ENCODE peak calls at places on chromosomes 12 and 14, in six cellular contexts. G is RCC 7860; J is effector CD4-positive, alpha-beta T cell; M is fibroblast of pulmonary artery; I is breast epithelium; Q is activated naive CD8-positive, alpha-beta T cell treated with anti-CD3 and anti-CD28 coated beads for 36 hours. B is an unnamed sample.

GRCh38 chr12:102976609-102977280 is 19.3 kb downstream of the ASCL1 start:
- DNase-seq in Q (no peak), M (no peak), I (no peak), J (no peak), G (no peak), B (no peak)

GRCh38 chr12:84676787-84677186 is 235.8 kb downstream of the SLC6A15 start:
- DNase-seq in Q (no peak), M (no peak), J (no peak), I (no peak), G (no peak), B (no peak)

GRCh38 chr12:94649349-94650142 is 811 bp downstream of the TMCC3 start:
- DNase-seq in M (peak), J (no peak), I (peak), Q (peak), G (no peak), B (peak)

GRCh38 chr14:69008411-69008810 is 29.3 kb upstream of the ACTN1 start:
- DNase-seq in I (no peak), G (no peak), M (peak), Q (no peak), J (no peak), B (no peak)

GRCh38 chr14:60662987-60663386 is 13.7 kb upstream of the SIX1 start:
- DNase-seq in J (no peak), Q (no peak), M (no peak), G (no peak), I (no peak), B (no peak)

GRCh38 chr12:131783915-131784541 is 44.2 kb upstream of the MMP17 start:
- DNase-seq in J (no peak), G (peak), Q (no peak), M (peak), I (no peak), B (no peak)

GRCh38 chr12:6369916-6370575 is 5.3 kb downstream of the SCNN1A start:
- DNase-seq in I (no peak), M (no peak), Q (no peak), G (peak), J (no peak), B (no peak)

GRCh38 chr14:76953196-76953945 is 75.1 kb downstream of the IRF2BPL start:
- DNase-seq in I (peak), G (peak), Q (peak), M (peak), J (peak), B (peak)

GRCh38 chr12:79547044-79547734 is 143.6 kb downstream of the PAWR start:
- DNase-seq in Q (no peak), J (no peak), G (peak), M (peak), I (no peak), B (no peak)

GRCh38 chr12:45336762-45337596 is 121.1 kb downstream of the ANO6 start:
- DNase-seq in J (no peak), G (no peak), I (no peak), Q (no peak), M (peak), B (no peak)

GRCh38 chr12:121576851-121577391 is 3.9 kb downstream of the KDM2B start:
- DNase-seq in Q (no peak), M (peak), J (no peak), I (no peak), G (peak), B (no peak)

GRCh38 chr14:34539407-34540180 is at the start of gene EAPP:
- DNase-seq in Q (peak), G (peak), J (peak), I (peak), M (peak), B (peak)

GRCh38 chr12:19200261-19200660 is 70.7 kb downstream of the PLEKHA5 start:
- DNase-seq in Q (no peak), M (peak), G (peak), I (no peak), J (no peak), B (no peak)

GRCh38 chr12:52213541-52214420 is 19.3 kb upstream of the KRT7 start:
- DNase-seq in I (peak), J (peak), Q (peak), G (peak), M (peak), B (peak)

GRCh38 chr12:115240251-115240650 is 556.3 kb upstream of the TBX3 start:
- DNase-seq in G (no peak), Q (no peak), J (no peak), M (no peak), I (no peak), B (no peak)

GRCh38 chr12:113101751-113102150 is 33.8 kb downstream of the RASAL1 start:
- DNase-seq in G (no peak), J (no peak), I (no peak), Q (no peak), M (no peak), B (no peak)

GRCh38 chr12:47021298-47021697 is 58.1 kb upstream of the PCED1B start:
- DNase-seq in Q (no peak), G (peak), J (peak), I (no peak), M (peak), B (no peak)

GRCh38 chr12:19964549-19964948 is 403.8 kb upstream of the PDE3A start:
- DNase-seq in J (no peak), Q (no peak), M (peak), I (no peak), G (no peak), B (no peak)

GRCh38 chr12:85835810-85836715 is at the start of gene RASSF9:
- DNase-seq in G (peak), M (peak), Q (no peak), I (peak), J (no peak), B (no peak)

GRCh38 chr12:117042171-117042809 is 56.9 kb downstream of the TESC start:
- DNase-seq in I (no peak), Q (no peak), G (peak), J (no peak), M (no peak), B (no peak)

GRCh38 chr12:125065753-125066570 is 727 bp downstream of the AACS start:
- DNase-seq in J (no peak), G (no peak), I (no peak), M (no peak), Q (no peak), B (no peak)